ENCODE peak calls at places on chromosome 1, in six cellular contexts. W is spleen; Q is CD8-positive, alpha-beta T cell; J is naive thymus-derived CD4-positive, alpha-beta T cell; X is sigmoid colon; L is lower lobe of right lung. F is an unnamed sample. For H3K9me3, the result is how much of the 10 kb centered on the place peaks cover.

GRCh38 chr1:90580176-90580575 is 136.9 kb downstream of the BARHL2 start:
- DNase-seq in W (no peak), Q (no peak), J (no peak), X (no peak), L (no peak), F (no peak)

GRCh38 chr1:222057162-222057561 is 315.3 kb upstream of the DUSP10 start:
- DNase-seq in W (no peak), Q (no peak), J (no peak), X (no peak), L (no peak), F (no peak)

GRCh38 chr1:153941826-153942725 is 4.4 kb downstream of the DENND4B start:
- DNase-seq in W (peak), Q (no peak), J (no peak), X (no peak), L (no peak), F (no peak)

GRCh38 chr1:11752359-11753208 is 9.4 kb upstream of the C1orf167 start:
- DNase-seq in W (no peak), Q (no peak), J (no peak), X (no peak), L (no peak), F (no peak)

GRCh38 chr1:47703981-47704596 is 266.2 kb downstream of the FOXD2 start:
- DNase-seq in W (no peak), Q (no peak), J (no peak), X (no peak), L (no peak), F (no peak)

GRCh38 chr1:43221256-43221778 is 48.5 kb upstream of the TMEM125 start:
- DNase-seq in W (no peak), Q (no peak), J (no peak), X (no peak), L (no peak), F (peak)

GRCh38 chr1:112956503-112957132 is 622 bp upstream of the SLC16A1 start:
- DNase-seq in W (no peak), Q (peak), J (no peak), X (peak), L (peak), F (peak)

GRCh38 chr1:176364231-176364905 is 98.6 kb upstream of the PAPPA2 start:
- DNase-seq in W (no peak), Q (no peak), J (no peak), X (no peak), L (no peak), F (no peak)

GRCh38 chr1:188269956-188270355 is 1441.2 kb downstream of the PLA2G4A start:
- DNase-seq in W (no peak), Q (no peak), J (no peak), X (no peak), L (no peak), F (no peak)

GRCh38 chr1:24204116-24204515 is 17.0 kb upstream of the IFNLR1 start:
- DNase-seq in W (no peak), Q (no peak), J (no peak), X (no peak), L (no peak), F (peak)

GRCh38 chr1:214102907-214103306 is 115.1 kb downstream of the PROX1 start:
- DNase-seq in W (no peak), Q (no peak), J (no peak), X (no peak), L (no peak), F (no peak)

GRCh38 chr1:151313501-151313900 is 13.7 kb downstream of the PI4KB start:
- DNase-seq in W (no peak), Q (no peak), J (no peak), X (peak), L (no peak), F (no peak)

GRCh38 chr1:4219826-4220225 is 319.8 kb upstream of the C1orf174 start:
- DNase-seq in W (no peak), Q (no peak), J (no peak), X (no peak), L (no peak), F (no peak)

GRCh38 chr1:150895618-150896017 is 8.7 kb downstream of the CTXND2 start:
- DNase-seq in W (no peak), Q (no peak), J (no peak), X (no peak), L (no peak), F (no peak)

GRCh38 chr1:157505481-157506272 is 46.6 kb downstream of the FCRL5 start:
- DNase-seq in W (peak), Q (peak), J (no peak), X (no peak), L (no peak), F (peak)

DNA sequence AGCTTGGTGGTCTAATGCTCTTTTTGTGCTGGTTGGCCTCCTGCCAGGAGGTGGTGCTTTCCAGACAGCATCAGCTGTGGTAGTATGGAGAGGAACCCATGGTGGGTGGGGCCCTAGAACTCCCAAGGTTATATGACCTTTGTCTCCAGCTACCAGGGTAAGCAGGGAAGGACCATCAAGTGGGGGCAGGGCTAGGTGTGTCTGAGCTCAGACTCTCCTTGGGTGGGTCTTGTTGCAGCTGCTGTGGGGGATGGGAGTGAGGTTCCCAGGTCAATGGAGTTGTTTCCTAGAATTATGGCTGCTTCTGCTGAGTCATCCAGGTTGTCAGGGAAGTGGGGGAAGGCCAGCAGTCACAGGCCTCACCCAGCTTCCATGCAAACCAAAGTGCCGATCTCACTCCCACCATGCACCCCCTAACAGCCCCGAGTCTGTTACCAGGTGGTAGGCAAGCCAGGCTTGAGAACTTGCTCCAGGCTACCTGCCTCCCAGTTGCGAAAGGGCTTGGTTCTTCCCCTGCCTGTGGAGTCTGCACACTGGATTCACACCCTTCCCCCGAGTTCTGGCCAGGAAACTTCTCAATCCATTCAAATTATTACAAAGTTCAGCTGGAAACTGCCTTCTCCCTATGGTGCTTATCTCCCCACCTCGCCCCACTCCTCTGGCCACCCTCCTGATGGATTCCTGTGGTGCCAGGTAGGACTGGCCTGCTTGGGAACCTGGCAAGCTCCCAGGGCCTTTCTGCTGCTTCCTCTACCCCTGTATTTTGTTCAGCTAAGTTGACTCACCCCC is 37.8 kb downstream of the DRAM2 start:
- DNase-seq in W (no peak), Q (no peak), J (no peak), X (no peak), L (no peak), F (no peak)
- H3K9me3 ChIP-seq in W (half or more), Q (under half), J (under half), X (under half), L (under half), F (under half)

DNA sequence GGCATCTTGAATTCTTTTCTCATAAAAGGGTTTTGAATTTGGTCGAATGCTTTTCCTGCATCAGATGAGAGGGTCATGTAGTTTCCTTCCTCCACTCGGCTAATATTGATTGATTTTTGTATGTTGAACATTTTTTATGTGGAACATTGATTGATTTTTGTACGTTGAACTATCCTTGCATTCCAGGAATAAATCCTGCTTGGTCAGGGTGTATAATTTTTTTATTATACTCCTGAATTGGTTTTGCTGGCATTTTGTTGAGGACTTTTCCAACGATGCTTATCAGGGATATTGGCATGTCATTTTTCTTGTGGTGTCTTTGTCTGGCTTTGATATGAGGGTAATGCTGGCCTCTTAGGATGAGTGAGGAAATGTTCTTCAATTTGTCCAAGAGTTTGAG is 8.5 kb downstream of the TMEM240 start:
- DNase-seq in W (no peak), Q (no peak), J (no peak), X (no peak), L (no peak), F (no peak)
- H3K9me3 ChIP-seq in W (under half), Q (under half), J (under half), X (under half), L (under half), F (under half)

DNA sequence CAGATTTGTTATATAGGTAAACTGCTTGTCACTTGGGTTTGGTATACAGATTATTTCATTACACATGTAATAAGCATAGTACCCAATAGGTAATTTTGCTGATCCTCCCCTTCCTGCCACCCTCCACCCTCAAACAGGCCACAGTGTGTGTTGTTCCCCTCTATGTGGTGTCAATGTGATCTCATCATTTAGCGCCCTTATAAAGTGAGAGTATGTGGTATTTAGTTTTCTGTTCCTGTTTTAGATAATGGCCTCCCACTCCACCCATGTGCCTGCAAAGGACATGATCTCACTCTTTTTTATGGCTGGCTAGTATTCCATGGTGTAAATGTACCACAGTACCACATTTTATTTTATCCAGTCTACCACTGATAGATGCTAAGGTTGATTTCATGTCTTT is 522.1 kb upstream of the LRRC7 start:
- DNase-seq in W (no peak), Q (no peak), J (no peak), X (no peak), L (no peak), F (no peak)
- H3K9me3 ChIP-seq in W (under half), Q (under half), J (under half), X (under half), L (under half), F (under half)

DNA sequence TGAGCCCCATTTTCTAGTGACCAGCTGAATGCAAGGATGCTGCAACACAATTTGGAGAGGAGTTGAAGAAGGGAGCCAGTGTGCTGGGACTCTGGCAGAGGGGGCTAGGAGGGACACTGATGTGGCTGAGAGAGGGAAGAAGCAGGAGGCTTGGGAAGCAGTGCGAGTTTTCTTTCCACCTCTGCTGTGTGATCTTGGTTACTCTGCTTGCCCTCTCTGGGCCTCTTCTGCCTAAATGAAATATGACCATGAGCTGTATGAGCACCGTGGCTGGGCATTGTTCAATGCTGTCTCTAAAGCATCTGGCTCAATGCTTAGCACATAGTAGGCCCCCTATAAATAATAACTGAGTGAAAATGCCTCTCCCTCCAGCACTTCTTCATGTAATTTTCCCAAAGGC is 65.3 kb upstream of the PAX7 start:
- DNase-seq in W (no peak), Q (no peak), J (no peak), X (no peak), L (no peak), F (no peak)
- H3K9me3 ChIP-seq in W (under half), Q (under half), J (under half), X (under half), L (under half), F (under half)

DNA sequence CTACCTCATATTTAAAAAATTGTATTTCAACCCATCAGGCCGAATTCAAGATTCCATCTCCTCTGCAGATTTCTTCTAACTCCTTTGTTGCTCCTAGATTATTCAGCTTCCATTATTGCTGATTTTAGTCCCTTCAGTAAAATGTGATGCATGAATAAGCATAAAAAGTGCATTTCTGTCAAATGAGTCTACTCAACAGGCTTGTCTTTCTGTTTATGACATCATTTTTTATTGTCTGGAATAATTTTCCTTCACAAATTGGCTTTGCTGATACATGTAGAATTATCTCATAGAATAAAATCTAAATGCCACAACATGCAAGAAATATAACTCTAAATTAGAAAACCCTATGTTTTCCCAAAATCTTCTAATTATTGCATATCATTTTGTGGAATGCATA is 1.6 kb upstream of the OR2M5 start:
- DNase-seq in W (no peak), Q (no peak), J (no peak), X (no peak), L (no peak), F (no peak)
- H3K9me3 ChIP-seq in W (under half), Q (under half), J (under half), X (under half), L (under half), F (under half)

DNA sequence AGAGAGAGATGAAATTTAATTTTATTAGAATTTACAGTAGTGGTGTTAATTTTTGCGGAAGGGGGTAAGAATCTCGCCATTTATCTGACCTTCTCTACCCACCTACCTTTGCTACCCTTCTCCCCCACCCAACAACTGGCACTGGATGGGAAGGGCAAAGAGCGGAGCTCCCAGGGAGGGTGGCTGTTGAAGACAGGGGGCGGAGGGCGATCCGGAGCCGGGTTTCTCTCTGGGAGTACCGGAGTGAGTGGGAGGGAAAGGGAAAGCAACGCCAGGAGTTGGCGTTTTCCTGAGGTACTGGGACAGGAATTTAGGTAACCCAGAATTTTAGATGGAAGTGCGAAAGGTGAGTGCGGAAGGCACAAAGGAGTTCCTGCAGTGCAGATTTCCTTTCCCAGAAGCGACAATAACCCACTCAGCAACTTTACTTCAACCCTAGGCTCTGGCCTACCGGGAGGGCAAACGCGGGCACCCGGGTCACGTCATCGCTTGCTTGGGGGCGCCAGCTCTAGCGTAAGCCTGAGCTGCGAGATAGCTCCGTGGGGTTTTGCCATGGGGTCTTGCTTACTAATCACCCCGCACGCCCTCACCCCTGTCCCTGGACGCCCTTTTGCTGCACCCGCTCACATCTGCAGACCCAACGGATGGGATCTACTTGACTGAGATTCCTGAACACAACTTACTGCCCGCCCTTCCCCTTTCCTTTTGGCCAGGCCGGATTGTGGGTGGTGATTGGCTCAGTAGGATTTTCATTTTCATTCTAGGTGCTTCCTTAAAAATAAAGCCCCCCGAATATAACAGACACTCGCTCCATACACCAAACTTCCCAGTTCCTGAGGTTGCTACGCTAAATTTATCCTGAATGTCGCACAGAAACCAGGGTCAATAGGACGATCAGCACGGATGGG is 413.0 kb upstream of the ESRRG start:
- DNase-seq in W (peak), Q (no peak), J (no peak), X (no peak), L (no peak), F (no peak)
- H3K9me3 ChIP-seq in W (under half), Q (under half), J (under half), X (under half), L (under half), F (under half)

DNA sequence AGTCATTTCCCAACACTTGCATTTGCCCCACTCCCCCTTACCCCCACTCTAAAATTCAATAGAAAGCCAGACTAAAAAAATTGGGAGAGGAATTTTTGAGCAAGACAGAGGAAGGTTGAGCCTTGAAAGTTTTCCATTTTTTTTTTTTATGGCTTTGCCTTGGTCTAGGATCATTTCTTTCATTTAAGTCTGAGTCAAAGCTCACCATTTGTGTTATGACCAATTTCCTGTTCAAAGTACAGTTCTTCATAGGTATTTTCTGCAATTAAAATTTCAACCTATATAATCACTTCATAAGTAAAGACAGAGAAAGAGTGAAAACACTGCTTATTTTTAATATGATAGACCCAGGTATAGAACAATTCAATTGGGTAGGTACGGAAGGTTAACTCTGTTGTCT is 436.7 kb upstream of the ADGRL2 start:
- DNase-seq in W (no peak), Q (no peak), J (no peak), X (no peak), L (no peak), F (no peak)
- H3K9me3 ChIP-seq in W (under half), Q (under half), J (under half), X (under half), L (under half), F (under half)

F was measured in MM.1S.